ENCODE peak calls at places on chromosomes 3 and 15, in six cellular contexts. I is kidney tubule cell, W is astrocyte of the cerebellum, A is ACHN, J is GM18507, B is lower lobe of right lung. L is an unnamed sample.

GRCh38 chr3:125150525-125151436 is 61.8 kb downstream of the SLC12A8 start:
- DNase-seq in I (peak), W (no peak), A (peak), J (no peak), B (peak), L (no peak)

GRCh38 chr15:89335289-89336041 is 841 bp upstream of the POLG start:
- DNase-seq in I (no peak), W (peak), A (no peak), J (no peak), B (no peak), L (no peak)

GRCh38 chr3:39990532-39990931 is 181.1 kb downstream of the MYRIP start:
- DNase-seq in I (peak), W (peak), A (peak), J (peak), B (no peak), L (no peak)

GRCh38 chr3:195880037-195880431 is 28.3 kb downstream of the TNK2 start:
- DNase-seq in I (no peak), W (no peak), A (no peak), J (no peak), B (no peak), L (no peak)

GRCh38 chr3:131349946-131350347 is 31.6 kb upstream of the NUDT16 start:
- DNase-seq in I (peak), W (peak), A (peak), J (no peak), B (no peak), L (no peak)

GRCh38 chr3:159371928-159372327 is 570.1 kb downstream of the MFSD1 start:
- DNase-seq in I (no peak), W (no peak), A (no peak), J (no peak), B (no peak), L (no peak)

GRCh38 chr3:164467027-164467426 is 611.3 kb downstream of the SI start:
- DNase-seq in I (peak), W (no peak), A (peak), J (no peak), B (no peak), L (no peak)

GRCh38 chr3:127678315-127678599 is 5.5 kb downstream of the ABTB1 start:
- DNase-seq in I (no peak), W (no peak), A (no peak), J (no peak), B (no peak), L (no peak)

GRCh38 chr15:69018951-69019350 is 4.5 kb downstream of the NOX5 start:
- DNase-seq in I (no peak), W (no peak), A (no peak), J (no peak), B (no peak), L (no peak)

GRCh38 chr3:29582310-29582709 is 301.4 kb downstream of the RBMS3 start:
- DNase-seq in I (no peak), W (no peak), A (no peak), J (no peak), B (no peak), L (no peak)

GRCh38 chr3:114496021-114496434 is 202.2 kb downstream of the TIGIT start:
- DNase-seq in I (peak), W (no peak), A (no peak), J (no peak), B (no peak), L (peak)

GRCh38 chr15:60095711-60096110 is 91.6 kb downstream of the FOXB1 start:
- DNase-seq in I (no peak), W (no peak), A (no peak), J (no peak), B (no peak), L (no peak)

GRCh38 chr15:78076231-78077052 is 1.1 kb downstream of the TBC1D2B start:
- DNase-seq in I (no peak), W (no peak), A (no peak), J (no peak), B (no peak), L (no peak)

GRCh38 chr3:64295594-64295993 is 70.3 kb upstream of the PRICKLE2 start:
- DNase-seq in I (peak), W (peak), A (peak), J (no peak), B (no peak), L (peak)

GRCh38 chr3:33884204-33884561 is 85.8 kb downstream of the PDCD6IP start:
- DNase-seq in I (peak), W (no peak), A (no peak), J (no peak), B (no peak), L (peak)